ENCODE peak calls at places on chromosomes 16 and 17, in four cellular contexts. One of them, this sample, is unnamed. For H3K4me1, the result is how much of the 10 kb centered on the place peaks cover.

GRCh38 chr16:4032768-4033167 is 83.5 kb downstream of the ADCY9 start:
- DNase-seq in adrenal gland: peak
- DNase-seq in tibial nerve: no peak
- DNase-seq in stomach: peak
- DNase-seq in this sample: no peak

GRCh38 chr16:67677712-67678111 is 11.1 kb downstream of the C16orf86 start:
- DNase-seq in adrenal gland: no peak
- DNase-seq in tibial nerve: no peak
- DNase-seq in stomach: no peak
- DNase-seq in this sample: no peak

GRCh38 chr16:85148959-85149358 is 36.7 kb upstream of the CIBAR2 start:
- DNase-seq in adrenal gland: peak
- DNase-seq in tibial nerve: no peak
- DNase-seq in stomach: no peak
- DNase-seq in this sample: no peak

GRCh38 chr16:47037396-47037745 is 63.9 kb upstream of the DNAJA2 start:
- DNase-seq in adrenal gland: peak
- DNase-seq in tibial nerve: no peak
- DNase-seq in stomach: peak
- DNase-seq in this sample: peak

GRCh38 chr17:40340327-40340726 is 24.2 kb downstream of the GJD3 start:
- DNase-seq in adrenal gland: no peak
- DNase-seq in tibial nerve: no peak
- DNase-seq in stomach: no peak
- DNase-seq in this sample: no peak

GRCh38 chr17:4719684-4720221 is 9.3 kb downstream of the ARRB2 start:
- DNase-seq in adrenal gland: peak
- DNase-seq in tibial nerve: no peak
- DNase-seq in stomach: peak
- DNase-seq in this sample: no peak

GRCh38 chr17:59167571-59168001 is 12.0 kb downstream of the PRR11 start:
- DNase-seq in adrenal gland: no peak
- DNase-seq in tibial nerve: no peak
- DNase-seq in stomach: no peak
- DNase-seq in this sample: no peak

GRCh38 chr17:48239603-48239995 is 132.0 kb downstream of the SNX11 start:
- DNase-seq in adrenal gland: no peak
- DNase-seq in tibial nerve: no peak
- DNase-seq in stomach: no peak
- DNase-seq in this sample: no peak

DNA sequence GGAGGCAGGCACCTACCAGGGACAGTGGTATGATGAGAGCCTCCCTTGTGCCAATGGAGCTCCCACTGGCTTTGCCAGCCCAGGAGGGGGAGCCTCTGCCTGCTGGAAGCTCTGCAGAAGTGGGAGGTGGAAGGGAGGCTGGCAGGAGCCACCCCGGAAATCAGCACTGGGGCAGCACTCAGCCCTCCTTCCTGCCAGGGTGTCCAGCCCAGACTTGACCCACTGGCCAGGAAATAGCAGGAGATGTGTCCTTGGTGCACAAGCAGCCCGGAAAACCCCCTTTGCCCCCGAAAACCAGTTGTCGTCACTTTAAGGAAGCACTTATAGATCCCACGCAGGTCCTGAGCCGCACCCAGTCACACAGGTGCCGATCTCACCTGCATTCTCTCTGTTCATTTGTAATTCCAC is 49.3 kb upstream of the CACNG4 start:
- DNase-seq in adrenal gland: peak
- DNase-seq in tibial nerve: no peak
- DNase-seq in stomach: peak
- DNase-seq in this sample: no peak
- TF ChIP-seq CTCF in adrenal gland: no peak
- TF ChIP-seq CTCF in tibial nerve: no peak
- TF ChIP-seq CTCF in stomach: peak
- TF ChIP-seq CTCF in this sample: no peak

GRCh38 chr16:21301168-21301894 is 23.2 kb upstream of the CRYM start:
- DNase-seq in adrenal gland: peak
- DNase-seq in tibial nerve: peak
- DNase-seq in stomach: peak
- DNase-seq in this sample: peak
- TF ChIP-seq POLR2A in adrenal gland: no peak
- TF ChIP-seq POLR2A in tibial nerve: no peak
- TF ChIP-seq POLR2A in stomach: no peak
- TF ChIP-seq POLR2A in this sample: no peak

GRCh38 chr16:51129105-51129504 is 22.0 kb downstream of the SALL1 start:
- DNase-seq in adrenal gland: no peak
- DNase-seq in tibial nerve: no peak
- DNase-seq in stomach: no peak
- DNase-seq in this sample: no peak
- H3K4me1 ChIP-seq in adrenal gland: under half
- H3K4me1 ChIP-seq in tibial nerve: under half
- H3K4me1 ChIP-seq in stomach: under half
- H3K4me1 ChIP-seq in this sample: under half

GRCh38 chr17:28573966-28574480 is 2.7 kb downstream of the ALDOC start:
- DNase-seq in adrenal gland: no peak
- DNase-seq in tibial nerve: no peak
- DNase-seq in stomach: no peak
- DNase-seq in this sample: no peak

GRCh38 chr17:28574536-28574935 is 2.2 kb downstream of the ALDOC start:
- DNase-seq in adrenal gland: no peak
- DNase-seq in tibial nerve: no peak
- DNase-seq in stomach: no peak
- DNase-seq in this sample: no peak

GRCh38 chr17:28573521-28573920 is 2.2 kb upstream of the PIGS start:
- DNase-seq in adrenal gland: no peak
- DNase-seq in tibial nerve: no peak
- DNase-seq in stomach: no peak
- DNase-seq in this sample: no peak

GRCh38 chr17:28576758-28577465 is at the start of gene ALDOC:
- DNase-seq in adrenal gland: peak
- DNase-seq in tibial nerve: peak
- DNase-seq in stomach: peak
- DNase-seq in this sample: peak

GRCh38 chr17:28575126-28575795 is 1.4 kb downstream of the ALDOC start:
- DNase-seq in adrenal gland: no peak
- DNase-seq in tibial nerve: no peak
- DNase-seq in stomach: no peak
- DNase-seq in this sample: no peak
- TF ChIP-seq CTCF in adrenal gland: no peak
- TF ChIP-seq CTCF in tibial nerve: no peak
- TF ChIP-seq CTCF in stomach: no peak
- TF ChIP-seq CTCF in this sample: no peak

GRCh38 chr16:56946767-56947603 is 14.8 kb upstream of the CETP start:
- DNase-seq in adrenal gland: no peak
- DNase-seq in tibial nerve: no peak
- DNase-seq in stomach: no peak
- DNase-seq in this sample: no peak
- TF ChIP-seq POLR2A in adrenal gland: no peak
- TF ChIP-seq POLR2A in tibial nerve: no peak
- TF ChIP-seq POLR2A in stomach: no peak
- TF ChIP-seq POLR2A in this sample: no peak

GRCh38 chr16:78782572-78782971 is 683.1 kb downstream of the WWOX start:
- DNase-seq in adrenal gland: no peak
- DNase-seq in tibial nerve: no peak
- DNase-seq in stomach: no peak
- DNase-seq in this sample: no peak

GRCh38 chr16:78775161-78775561 is 675.7 kb downstream of the WWOX start:
- DNase-seq in adrenal gland: no peak
- DNase-seq in tibial nerve: no peak
- DNase-seq in stomach: no peak
- DNase-seq in this sample: no peak

GRCh38 chr16:78783570-78784079 is 684.2 kb downstream of the WWOX start:
- DNase-seq in adrenal gland: no peak
- DNase-seq in tibial nerve: no peak
- DNase-seq in stomach: no peak
- DNase-seq in this sample: no peak

GRCh38 chr16:78780808-78781207 is 681.4 kb downstream of the WWOX start:
- DNase-seq in adrenal gland: no peak
- DNase-seq in tibial nerve: no peak
- DNase-seq in stomach: no peak
- DNase-seq in this sample: no peak

DNA sequence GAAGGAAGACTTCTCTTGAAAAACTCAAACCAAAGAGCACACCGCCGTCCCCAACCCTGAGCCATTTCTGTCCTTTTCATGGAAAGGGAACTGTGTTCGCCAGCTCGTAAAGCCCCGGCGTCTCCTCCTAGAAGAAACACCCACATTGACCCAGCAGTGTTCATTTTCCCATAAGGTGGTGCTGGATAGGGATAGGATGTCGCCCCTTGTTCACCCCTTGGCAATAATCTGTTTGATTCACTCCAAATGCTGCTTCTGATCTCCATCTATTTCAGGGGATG is 679.2 kb downstream of the WWOX start:
- DNase-seq in adrenal gland: no peak
- DNase-seq in tibial nerve: no peak
- DNase-seq in stomach: no peak
- DNase-seq in this sample: no peak
- H3K4me1 ChIP-seq in adrenal gland: under half
- H3K4me1 ChIP-seq in tibial nerve: under half
- H3K4me1 ChIP-seq in stomach: under half
- H3K4me1 ChIP-seq in this sample: under half